ENCODE peak calls at places on chromosomes 1 and 21, in seven cellular contexts. E, T, X, K, D, Y and L are unnamed samples.

GRCh38 chr1:230589951-230590350 is 52.3 kb upstream of the COG2 start:
- DNase-seq in T (peak), X (no peak), E (no peak), D (no peak), K (no peak), Y (no peak), L (no peak)

GRCh38 chr1:89199515-89199914 is 773 bp upstream of the GBP4 start:
- DNase-seq in K (no peak), Y (no peak), X (no peak), D (peak), T (no peak), E (no peak), L (no peak)

GRCh38 chr1:115867216-115867615 is 26.3 kb upstream of the NHLH2 start:
- DNase-seq in D (no peak), K (no peak), Y (no peak), E (no peak), T (peak), X (no peak), L (no peak)

GRCh38 chr1:96492236-96492635 is 229.3 kb upstream of the PTBP2 start:
- DNase-seq in D (no peak), Y (no peak), K (no peak), E (no peak), X (no peak), T (peak), L (peak)

GRCh38 chr1:156897078-156897825 is 3.7 kb downstream of the PEAR1 start:
- DNase-seq in E (peak), X (peak), Y (no peak), T (peak), K (no peak), D (no peak), L (peak)

GRCh38 chr1:84435159-84435558 is 36.9 kb downstream of the DNASE2B start:
- DNase-seq in K (no peak), X (no peak), Y (no peak), T (peak), D (peak), E (no peak), L (no peak)

GRCh38 chr1:9699361-9699760 is 47.8 kb downstream of the PIK3CD start:
- DNase-seq in Y (no peak), X (peak), D (no peak), T (peak), E (no peak), K (no peak), L (no peak)

GRCh38 chr1:19385869-19386591 is 73.9 kb downstream of the SLC66A1 start:
- DNase-seq in Y (no peak), K (no peak), T (no peak), X (no peak), D (no peak), E (no peak), L (peak)

GRCh38 chr1:212044851-212045250 is 9.3 kb downstream of the DTL start:
- DNase-seq in Y (no peak), T (no peak), E (no peak), X (no peak), K (no peak), D (no peak), L (no peak)

GRCh38 chr1:181189245-181189644 is 100.7 kb downstream of the IER5 start:
- DNase-seq in T (no peak), X (no peak), Y (no peak), K (no peak), D (no peak), E (no peak), L (no peak)

GRCh38 chr1:182143825-182144661 is 82.5 kb upstream of the ZNF648 start:
- DNase-seq in Y (no peak), D (no peak), E (no peak), X (peak), K (no peak), T (peak), L (peak)

GRCh38 chr21:42537106-42537742 is 23.6 kb downstream of the SLC37A1 start:
- DNase-seq in K (no peak), T (no peak), E (no peak), Y (no peak), X (no peak), D (no peak), L (peak)

GRCh38 chr1:225448146-225448805 is 20.4 kb upstream of the LBR start:
- DNase-seq in Y (peak), D (no peak), X (no peak), E (no peak), K (no peak), T (no peak), L (no peak)

GRCh38 chr1:234149217-234149616 is 224.0 kb upstream of the COA6 start:
- DNase-seq in T (no peak), E (peak), K (no peak), X (no peak), Y (no peak), D (no peak), L (peak)

GRCh38 chr1:199909137-199909536 is 118.4 kb upstream of the NR5A2 start:
- DNase-seq in X (peak), T (peak), K (no peak), E (no peak), Y (no peak), D (no peak), L (peak)

GRCh38 chr1:204426035-204426436 is 14.4 kb upstream of the PPP1R15B start:
- DNase-seq in T (peak), Y (no peak), X (no peak), E (peak), D (no peak), K (no peak), L (peak)

GRCh38 chr1:234922987-234923386 is 205.7 kb downstream of the TOMM20 start:
- DNase-seq in X (no peak), Y (peak), K (no peak), T (no peak), E (no peak), D (no peak), L (no peak)

GRCh38 chr1:226082587-226082917 is 20.0 kb downstream of the H3-3A start:
- DNase-seq in X (no peak), E (no peak), K (no peak), Y (no peak), T (no peak), D (no peak), L (no peak)

GRCh38 chr1:245277276-245277675 is 122.5 kb downstream of the KIF26B start:
- DNase-seq in X (no peak), D (no peak), K (no peak), T (no peak), Y (no peak), E (no peak), L (no peak)

GRCh38 chr1:162904579-162904978 is 43.6 kb upstream of the CCDC190 start:
- DNase-seq in X (no peak), E (no peak), T (peak), Y (no peak), D (no peak), K (no peak), L (no peak)

GRCh38 chr1:42518894-42519293 is 55.8 kb downstream of the CCDC30 start:
- DNase-seq in E (no peak), D (no peak), T (no peak), K (no peak), X (no peak), Y (no peak), L (no peak)

GRCh38 chr1:10687782-10688408 is 108.6 kb downstream of the CASZ1 start:
- DNase-seq in D (no peak), X (no peak), E (no peak), K (no peak), Y (no peak), T (no peak), L (peak)

GRCh38 chr1:110477041-110477440 is 26.1 kb downstream of the PROK1 start:
- DNase-seq in K (no peak), D (no peak), T (peak), X (no peak), E (peak), Y (no peak), L (peak)

GRCh38 chr1:211753649-211754251 is 76.8 kb downstream of the LPGAT1 start:
- DNase-seq in Y (no peak), E (no peak), D (no peak), X (no peak), T (no peak), K (no peak), L (no peak)

GRCh38 chr1:100074604-100075395 is 57.9 kb downstream of the SASS6 start:
- DNase-seq in T (no peak), K (no peak), X (no peak), Y (no peak), D (no peak), E (no peak), L (no peak)